ENCODE peak calls at places on chromosomes 6 and 20, in five cellular contexts. A is PC-9, H is body of pancreas, C is endodermal cell, R is hepatocyte. F is an unnamed sample.

GRCh38 chr6:165939601-165940290 is 227.9 kb downstream of the TBXT start:
- DNase-seq in R (no peak), H (no peak), A (no peak), C (no peak), F (no peak)

GRCh38 chr6:23526519-23526918 is 599.5 kb upstream of the NRSN1 start:
- DNase-seq in C (no peak), H (no peak), A (no peak), R (no peak), F (peak; percentile 73)

GRCh38 chr6:155472886-155473285 is 17.2 kb upstream of the NOX3 start:
- DNase-seq in A (no peak), C (no peak), H (no peak), R (no peak), F (no peak)

GRCh38 chr20:51661609-51662178 is 106.5 kb downstream of the ATP9A start:
- DNase-seq in R (peak; percentile 47), H (no peak), C (no peak), A (peak; percentile 93), F (peak; percentile 75)

GRCh38 chr20:23826541-23827018 is at the start of gene CST2:
- DNase-seq in C (peak; percentile 63), A (peak; percentile 67), H (no peak), R (no peak), F (peak; percentile 12)

GRCh38 chr6:12748815-12749521 is 32.4 kb downstream of the PHACTR1 start:
- DNase-seq in C (peak; percentile 88), R (no peak), A (no peak), H (no peak), F (peak; percentile 20)

GRCh38 chr6:150967381-150967780 is 101.9 kb downstream of the MTHFD1L start:
- DNase-seq in H (no peak), R (no peak), A (no peak), C (no peak), F (no peak)

GRCh38 chr6:147203311-147204059 is 732 bp upstream of the STXBP5 start:
- DNase-seq in H (peak; percentile 81), R (peak; percentile 92), A (peak; percentile 39), C (peak; percentile 86), F (peak; percentile 96)

GRCh38 chr6:167550936-167551633 is 226.2 kb downstream of the TTLL2 start:
- DNase-seq in A (no peak), H (peak; percentile 62), C (no peak), R (peak; percentile 61), F (no peak)

GRCh38 chr6:107228754-107229153 is 113.4 kb upstream of the BEND3 start:
- DNase-seq in A (no peak), R (no peak), H (no peak), C (no peak), F (no peak)

DNA sequence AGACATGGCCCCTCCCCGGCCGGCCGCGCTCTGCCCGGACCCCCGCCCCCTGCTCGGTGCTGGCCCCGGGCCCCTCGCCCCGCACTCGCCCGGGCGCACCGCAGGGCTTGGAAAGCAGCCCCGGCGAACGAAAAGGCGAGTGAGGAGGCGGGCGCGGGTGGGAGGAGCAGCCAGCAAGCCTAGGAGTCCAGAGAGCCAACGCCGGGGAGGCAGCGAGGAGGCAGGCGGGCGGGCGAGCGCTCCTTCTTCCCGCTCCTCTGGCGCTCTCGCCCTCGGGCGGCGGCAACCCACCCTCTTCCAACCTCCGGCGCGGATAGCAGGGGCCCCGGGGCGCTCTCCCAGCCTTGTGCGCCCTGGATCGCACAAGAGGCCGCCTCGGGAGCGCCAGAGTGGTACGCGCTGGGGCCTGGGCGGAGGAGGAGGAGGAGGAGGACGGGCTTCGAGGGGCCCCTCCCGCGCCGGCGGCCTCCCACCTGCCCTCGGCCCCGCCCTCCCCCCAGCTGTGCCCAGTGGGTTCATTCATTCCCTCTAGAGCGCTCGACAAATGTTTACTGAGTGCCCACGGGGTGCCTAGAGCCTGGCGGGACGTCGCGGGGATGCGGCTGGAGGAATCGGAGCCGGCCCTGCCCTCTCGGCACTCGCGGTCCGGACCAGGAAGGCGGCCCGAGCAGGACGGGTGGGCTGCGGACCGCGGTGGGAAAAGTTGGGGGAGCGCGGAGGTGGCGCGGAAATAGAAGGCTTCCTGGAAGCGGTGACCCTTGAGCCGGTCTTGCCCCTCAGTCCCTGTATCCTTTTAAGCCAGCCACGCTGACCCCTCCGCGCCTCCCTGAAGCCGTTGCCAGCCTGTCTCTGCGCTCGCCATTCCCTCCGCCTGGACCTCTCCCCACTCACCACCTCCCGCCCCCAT is at the start of gene BMP7:
- DNase-seq in H (no peak), A (no peak), R (peak; percentile 62), C (peak; percentile 90), F (no peak)
- H3K4me3 ChIP-seq in H (no peak within 1 kb of the TSS), A (no peak within 1 kb of the TSS), R (peak within 1 kb of the TSS; percentile 82), C (peak within 1 kb of the TSS; percentile 84), F (no peak within 1 kb of the TSS)

DNA sequence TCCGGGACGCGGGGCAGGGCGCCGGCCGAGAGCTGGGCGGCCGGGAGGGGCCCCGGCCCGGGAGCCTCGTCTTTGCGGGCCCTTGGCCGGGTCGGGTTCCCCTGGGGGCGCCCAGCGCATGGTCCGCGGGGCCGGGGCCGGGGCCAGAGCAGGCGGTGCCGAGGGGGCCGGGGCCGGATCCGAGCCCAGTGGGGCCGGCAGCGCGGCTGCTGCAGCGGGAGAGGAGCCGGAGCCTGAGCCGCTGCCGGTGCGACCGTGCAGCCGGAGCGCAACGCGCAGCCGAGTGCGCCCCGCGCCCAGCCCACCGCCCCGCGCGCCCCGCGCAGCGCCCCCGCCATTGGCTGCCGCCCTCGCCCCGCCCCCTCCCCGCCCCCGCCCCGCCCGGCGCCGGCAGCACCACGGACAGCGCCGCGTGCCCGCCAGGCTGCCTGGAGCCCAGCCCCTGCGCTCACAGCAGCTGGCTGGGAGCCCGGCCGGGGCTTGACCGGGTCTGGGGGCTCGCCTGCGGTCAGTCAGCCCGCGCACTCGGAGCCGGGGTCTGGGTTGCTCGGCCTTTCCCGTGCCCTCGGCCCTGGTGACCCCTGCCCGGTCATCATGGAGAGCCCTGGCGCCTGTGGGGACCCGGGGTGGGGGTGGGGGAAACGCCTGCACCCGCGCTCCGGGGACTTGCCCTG is at the start of gene HRH3:
- DNase-seq in A (no peak), R (peak; percentile 82), C (peak; percentile 94), H (peak; percentile 57), F (peak; percentile 46)
- H3K4me3 ChIP-seq in A (no peak within 1 kb of the TSS), R (no peak within 1 kb of the TSS), C (no peak within 1 kb of the TSS), H (no peak within 1 kb of the TSS), F (no peak within 1 kb of the TSS)

DNA sequence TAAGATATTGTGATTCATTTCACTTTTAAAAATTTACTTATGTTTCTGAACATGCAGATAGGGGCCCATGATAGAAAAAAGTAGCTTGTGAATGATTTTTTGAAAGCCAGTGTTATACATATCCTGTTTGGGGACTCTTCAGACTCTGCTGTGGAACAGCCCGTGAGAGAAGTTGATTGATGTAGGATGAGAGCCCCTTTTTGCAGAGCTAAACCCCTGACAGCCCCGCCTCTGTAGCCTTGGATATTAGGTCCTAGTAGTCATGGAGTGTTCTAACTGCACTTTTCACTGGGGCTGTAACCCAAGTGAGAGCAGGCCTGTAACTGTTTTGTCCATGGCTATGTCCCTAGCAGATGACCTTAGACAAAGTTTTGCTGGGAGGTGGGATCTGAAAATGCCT is 8.2 kb downstream of the TMEM200A start:
- DNase-seq in H (no peak), A (no peak), R (no peak), C (no peak), F (no peak)
- H3K4me3 ChIP-seq in H (no peak overlapping the region), A (no peak overlapping the region), R (no peak overlapping the region), C (no peak overlapping the region), F (no peak overlapping the region)

GRCh38 chr6:28657367-28657755 is 131.7 kb downstream of the GPX5 start:
- DNase-seq in A (no peak), H (no peak), R (no peak), C (no peak), F (peak; percentile 28)
- H3K4me3 ChIP-seq in A (peak overlapping the region; percentile 88), H (no peak overlapping the region), R (peak overlapping the region; percentile 58), C (peak overlapping the region; percentile 93), F (peak overlapping the region; percentile 66)

DNA sequence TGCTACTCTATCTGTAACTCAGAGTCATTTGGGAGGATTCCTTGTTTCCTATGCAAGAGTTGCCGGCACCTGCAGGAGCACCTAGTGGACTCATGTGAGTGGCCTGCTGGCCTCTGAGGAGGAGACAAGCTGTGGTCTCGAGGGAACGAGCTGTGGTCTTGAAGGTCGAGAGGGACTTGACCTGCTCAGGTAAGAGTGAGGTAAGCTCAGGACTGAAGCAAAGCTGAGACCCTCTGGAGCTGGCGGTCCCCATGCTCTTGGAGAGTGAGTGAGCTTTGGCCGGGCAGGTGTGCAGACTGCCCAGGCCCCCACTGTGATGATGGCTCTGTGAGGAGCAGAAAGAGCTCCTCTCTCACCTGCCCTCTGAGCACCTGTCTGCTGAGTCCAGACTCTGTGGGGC is 214.3 kb downstream of the MYLK4 start:
- DNase-seq in C (no peak), H (no peak), A (no peak), R (no peak), F (no peak)
- H3K4me3 ChIP-seq in C (no peak overlapping the region), H (no peak overlapping the region), A (no peak overlapping the region), R (no peak overlapping the region), F (no peak overlapping the region)

GRCh38 chr6:43931201-43931600 is 161.2 kb downstream of the VEGFA start:
- DNase-seq in A (no peak), H (no peak), R (no peak), C (no peak), F (no peak)
- H3K4me3 ChIP-seq in A (no peak overlapping the region), H (no peak overlapping the region), R (no peak overlapping the region), C (no peak overlapping the region), F (no peak overlapping the region)

F was measured in foreskin fibroblast.